ENCODE peak calls at places on chromosome 21, in eight cellular contexts. J is pancreas; Q is activated T-cell treated with anti-CD3 and anti-CD28 coated beads, Interleukin-2, amount 50 U/mL, for 1 hour; H is effector memory CD8-positive, alpha-beta T cell; U is stimulated activated CD4-positive, alpha-beta T cell treated with anti-CD3 and anti-CD28 coated beads, Interleukin-1b, Interleukin-23, amount 100 ng/mL, for 24 hours; S is H7; E is erythroblast; N is upper lobe of right lung. W is an unnamed sample.

GRCh38 chr21:45543710-45544448 is 1.6 kb upstream of the SLC19A1 start:
- DNase-seq in U (no peak), S (peak), H (no peak), N (peak), Q (peak), J (peak), E (no peak), W (peak)

GRCh38 chr21:28229811-28230210 is 762.9 kb downstream of the LTN1 start:
- DNase-seq in U (no peak), H (no peak), N (no peak), Q (no peak), E (peak), S (no peak), J (no peak), W (no peak)

GRCh38 chr21:27132270-27132669 is 165.4 kb upstream of the ADAMTS5 start:
- DNase-seq in S (no peak), H (no peak), E (no peak), Q (no peak), J (no peak), N (no peak), U (no peak), W (no peak)

GRCh38 chr21:35349378-35350080 is 300.4 kb upstream of the RUNX1 start:
- DNase-seq in H (no peak), S (no peak), U (no peak), E (no peak), N (no peak), J (no peak), Q (no peak), W (no peak)

GRCh38 chr21:41363370-41364270 is 1.8 kb downstream of the MX2 start:
- DNase-seq in U (no peak), Q (no peak), S (peak), H (no peak), J (no peak), E (no peak), N (no peak), W (peak)

GRCh38 chr21:36635991-36636390 is 62.9 kb upstream of the SIM2 start:
- DNase-seq in Q (no peak), E (no peak), U (no peak), N (no peak), S (no peak), J (no peak), H (no peak), W (no peak)

GRCh38 chr21:42754270-42754933 is 101.0 kb downstream of the PDE9A start:
- DNase-seq in S (no peak), H (no peak), J (no peak), N (peak), E (no peak), Q (no peak), U (no peak), W (no peak)

GRCh38 chr21:29238052-29238966 is 60.4 kb upstream of the BACH1 start:
- DNase-seq in U (no peak), H (no peak), Q (no peak), N (no peak), S (no peak), J (no peak), E (no peak), W (no peak)

GRCh38 chr21:45555251-45555556 is 13.0 kb upstream of the SLC19A1 start:
- DNase-seq in U (no peak), H (no peak), J (no peak), S (peak), Q (no peak), E (no peak), N (no peak), W (no peak)

GRCh38 chr21:39660191-39660590 is 47.5 kb downstream of the B3GALT5 start:
- DNase-seq in E (no peak), H (no peak), J (peak), U (no peak), S (no peak), N (no peak), Q (no peak), W (no peak)

GRCh38 chr21:37276377-37276776 is 9.2 kb upstream of the VPS26C start:
- DNase-seq in E (no peak), U (no peak), J (no peak), N (no peak), Q (no peak), H (no peak), S (no peak), W (no peak)

GRCh38 chr21:24844672-24845071 is 762.6 kb downstream of the MRPL39 start:
- DNase-seq in H (no peak), J (no peak), U (no peak), N (no peak), E (no peak), S (no peak), Q (no peak), W (no peak)

GRCh38 chr21:41888749-41889376 is 9.7 kb upstream of the PRDM15 start:
- DNase-seq in J (no peak), S (no peak), N (no peak), H (no peak), E (no peak), U (no peak), Q (no peak), W (no peak)

GRCh38 chr21:36044056-36044455 is 16.3 kb downstream of the SETD4 start:
- DNase-seq in E (no peak), N (no peak), J (no peak), U (no peak), S (no peak), H (no peak), Q (no peak), W (no peak)

GRCh38 chr21:46153259-46154154 is 1.9 kb downstream of the FTCD start:
- DNase-seq in E (peak), N (peak), U (peak), H (peak), S (peak), Q (peak), J (peak), W (peak)

GRCh38 chr21:30880914-30881313 is 466 bp downstream of the KRTAP11-1 start:
- DNase-seq in J (peak), N (no peak), U (no peak), Q (no peak), S (no peak), H (no peak), E (no peak), W (no peak)

GRCh38 chr21:45875881-45876280 is 105.7 kb upstream of the COL6A1 start:
- DNase-seq in E (no peak), U (no peak), Q (no peak), H (no peak), N (peak), J (no peak), S (peak), W (no peak)

GRCh38 chr21:24224411-24224810 is 1382.9 kb downstream of the MRPL39 start:
- DNase-seq in N (no peak), S (no peak), E (no peak), H (no peak), J (no peak), U (no peak), Q (no peak), W (no peak)

GRCh38 chr21:15929536-15929935 is 199.8 kb downstream of the USP25 start:
- DNase-seq in Q (no peak), H (no peak), N (no peak), E (no peak), J (no peak), S (no peak), U (no peak), W (no peak)